ENCODE peak calls at places on chromosomes 16 and 17, in ten cellular contexts. One of them, this sample, is unnamed.

GRCh38 chr16:86306046-86306644 is 204.2 kb upstream of the FOXF1 start:
- DNase-seq in heart right ventricle: no peak
- DNase-seq in ascending aorta: no peak
- DNase-seq in SK-N-SH: no peak
- DNase-seq in cardiac muscle cell: no peak
- DNase-seq in MM.1S: no peak
- DNase-seq in psoas muscle: no peak
- DNase-seq in suprapubic skin: no peak
- DNase-seq in ovary: no peak
- DNase-seq in effector memory CD4-positive, alpha-beta T cell: no peak
- DNase-seq in this sample: no peak

GRCh38 chr16:11135167-11135973 is 120.6 kb downstream of the SOCS1 start:
- DNase-seq in effector memory CD4-positive, alpha-beta T cell: no peak
- DNase-seq in MM.1S: no peak
- DNase-seq in ovary: no peak
- DNase-seq in heart right ventricle: no peak
- DNase-seq in suprapubic skin: no peak
- DNase-seq in psoas muscle: peak; percentile 56
- DNase-seq in SK-N-SH: no peak
- DNase-seq in ascending aorta: no peak
- DNase-seq in cardiac muscle cell: no peak
- DNase-seq in this sample: no peak

GRCh38 chr16:55487048-55487803 is 8.2 kb downstream of the MMP2 start:
- DNase-seq in suprapubic skin: peak; percentile 86
- DNase-seq in MM.1S: no peak
- DNase-seq in cardiac muscle cell: no peak
- DNase-seq in effector memory CD4-positive, alpha-beta T cell: no peak
- DNase-seq in heart right ventricle: no peak
- DNase-seq in psoas muscle: peak; percentile 66
- DNase-seq in ascending aorta: no peak
- DNase-seq in SK-N-SH: no peak
- DNase-seq in ovary: peak; percentile 52
- DNase-seq in this sample: no peak

GRCh38 chr17:82300707-82301270 is 16.6 kb downstream of the CD7 start:
- DNase-seq in ascending aorta: no peak
- DNase-seq in effector memory CD4-positive, alpha-beta T cell: no peak
- DNase-seq in SK-N-SH: peak; percentile 97
- DNase-seq in suprapubic skin: no peak
- DNase-seq in heart right ventricle: peak; percentile 72
- DNase-seq in MM.1S: peak; percentile 60
- DNase-seq in cardiac muscle cell: peak; percentile 69
- DNase-seq in ovary: peak; percentile 60
- DNase-seq in psoas muscle: peak; percentile 76
- DNase-seq in this sample: peak; percentile 39

GRCh38 chr17:81563861-81564586 is 11.9 kb upstream of the FAAP100 start:
- DNase-seq in effector memory CD4-positive, alpha-beta T cell: no peak
- DNase-seq in ovary: no peak
- DNase-seq in heart right ventricle: no peak
- DNase-seq in SK-N-SH: no peak
- DNase-seq in cardiac muscle cell: no peak
- DNase-seq in suprapubic skin: no peak
- DNase-seq in psoas muscle: no peak
- DNase-seq in MM.1S: no peak
- DNase-seq in ascending aorta: no peak
- DNase-seq in this sample: no peak

GRCh38 chr16:19115148-19116021 is 1.6 kb downstream of the ITPRIPL2 start:
- DNase-seq in SK-N-SH: peak; percentile 35
- DNase-seq in ascending aorta: no peak
- DNase-seq in psoas muscle: no peak
- DNase-seq in heart right ventricle: peak; percentile 25
- DNase-seq in cardiac muscle cell: no peak
- DNase-seq in effector memory CD4-positive, alpha-beta T cell: no peak
- DNase-seq in ovary: peak; percentile 44
- DNase-seq in MM.1S: no peak
- DNase-seq in suprapubic skin: no peak
- DNase-seq in this sample: no peak

GRCh38 chr17:72430611-72431432 is 310.0 kb downstream of the SOX9 start:
- DNase-seq in cardiac muscle cell: no peak
- DNase-seq in MM.1S: no peak
- DNase-seq in ovary: no peak
- DNase-seq in SK-N-SH: no peak
- DNase-seq in psoas muscle: no peak
- DNase-seq in heart right ventricle: no peak
- DNase-seq in effector memory CD4-positive, alpha-beta T cell: no peak
- DNase-seq in ascending aorta: no peak
- DNase-seq in suprapubic skin: no peak
- DNase-seq in this sample: no peak

GRCh38 chr16:77660311-77660710 is 62.0 kb upstream of the NUDT7 start:
- DNase-seq in ascending aorta: no peak
- DNase-seq in ovary: no peak
- DNase-seq in MM.1S: no peak
- DNase-seq in effector memory CD4-positive, alpha-beta T cell: no peak
- DNase-seq in cardiac muscle cell: peak; percentile 56
- DNase-seq in psoas muscle: no peak
- DNase-seq in SK-N-SH: peak; percentile 45
- DNase-seq in heart right ventricle: no peak
- DNase-seq in suprapubic skin: no peak
- DNase-seq in this sample: no peak

GRCh38 chr16:81814751-81815428 is 35.8 kb downstream of the PLCG2 start:
- DNase-seq in heart right ventricle: no peak
- DNase-seq in MM.1S: no peak
- DNase-seq in suprapubic skin: no peak
- DNase-seq in effector memory CD4-positive, alpha-beta T cell: no peak
- DNase-seq in SK-N-SH: no peak
- DNase-seq in ovary: no peak
- DNase-seq in ascending aorta: no peak
- DNase-seq in psoas muscle: no peak
- DNase-seq in cardiac muscle cell: no peak
- DNase-seq in this sample: no peak

GRCh38 chr17:69883139-69883538 is 191.9 kb upstream of the KCNJ16 start:
- DNase-seq in effector memory CD4-positive, alpha-beta T cell: no peak
- DNase-seq in psoas muscle: no peak
- DNase-seq in SK-N-SH: no peak
- DNase-seq in MM.1S: no peak
- DNase-seq in ovary: no peak
- DNase-seq in cardiac muscle cell: no peak
- DNase-seq in heart right ventricle: no peak
- DNase-seq in ascending aorta: no peak
- DNase-seq in suprapubic skin: no peak
- DNase-seq in this sample: no peak
- H3K27ac ChIP-seq in effector memory CD4-positive, alpha-beta T cell: no peak overlapping the region
- H3K27ac ChIP-seq in psoas muscle: no peak overlapping the region
- H3K27ac ChIP-seq in SK-N-SH: no peak overlapping the region
- H3K27ac ChIP-seq in MM.1S: no peak overlapping the region
- H3K27ac ChIP-seq in ovary: no peak overlapping the region
- H3K27ac ChIP-seq in cardiac muscle cell: no peak overlapping the region
- H3K27ac ChIP-seq in heart right ventricle: no peak overlapping the region
- H3K27ac ChIP-seq in ascending aorta: no peak overlapping the region
- H3K27ac ChIP-seq in suprapubic skin: no peak overlapping the region
- H3K27ac ChIP-seq in this sample: no peak overlapping the region

GRCh38 chr17:45406107-45406506 is 26.6 kb downstream of the ARHGAP27 start:
- DNase-seq in effector memory CD4-positive, alpha-beta T cell: no peak
- DNase-seq in ovary: no peak
- DNase-seq in suprapubic skin: no peak
- DNase-seq in ascending aorta: no peak
- DNase-seq in psoas muscle: no peak
- DNase-seq in heart right ventricle: no peak
- DNase-seq in MM.1S: no peak
- DNase-seq in SK-N-SH: no peak
- DNase-seq in cardiac muscle cell: no peak
- DNase-seq in this sample: no peak
- H3K27ac ChIP-seq in effector memory CD4-positive, alpha-beta T cell: no peak overlapping the region
- H3K27ac ChIP-seq in ovary: no peak overlapping the region
- H3K27ac ChIP-seq in suprapubic skin: no peak overlapping the region
- H3K27ac ChIP-seq in ascending aorta: no peak overlapping the region
- H3K27ac ChIP-seq in psoas muscle: no peak overlapping the region
- H3K27ac ChIP-seq in heart right ventricle: no peak overlapping the region
- H3K27ac ChIP-seq in MM.1S: no peak overlapping the region
- H3K27ac ChIP-seq in SK-N-SH: no peak overlapping the region
- H3K27ac ChIP-seq in cardiac muscle cell: no peak overlapping the region
- H3K27ac ChIP-seq in this sample: no peak overlapping the region

DNA sequence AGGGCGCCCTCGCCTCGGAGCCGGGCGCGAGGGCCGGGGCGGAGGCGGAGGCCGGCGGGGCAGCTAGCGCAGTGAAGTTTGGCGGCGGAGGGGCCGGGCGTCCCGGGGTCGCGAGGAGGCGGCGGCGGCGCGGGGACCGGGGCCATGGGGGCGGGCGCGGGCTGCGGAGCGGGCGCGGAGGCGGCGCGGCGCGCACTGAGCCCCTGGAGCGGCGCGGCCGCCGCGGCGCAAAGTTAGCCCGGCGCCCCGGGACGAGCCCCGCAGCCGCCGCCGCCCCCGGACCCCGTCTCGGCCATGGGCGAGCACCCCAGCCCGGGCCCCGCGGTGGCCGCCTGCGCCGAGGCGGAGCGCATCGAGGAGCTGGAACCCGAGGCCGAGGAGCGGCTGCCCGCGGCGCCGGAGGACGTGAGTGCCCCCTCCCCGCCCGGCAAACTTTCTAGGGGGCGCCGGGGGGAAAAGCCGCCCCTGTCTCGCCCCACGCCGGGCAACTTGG is 310 bp downstream of the RHBDL3 start:
- DNase-seq in heart right ventricle: no peak
- DNase-seq in cardiac muscle cell: no peak
- DNase-seq in ascending aorta: no peak
- DNase-seq in suprapubic skin: no peak
- DNase-seq in SK-N-SH: no peak
- DNase-seq in ovary: no peak
- DNase-seq in psoas muscle: no peak
- DNase-seq in effector memory CD4-positive, alpha-beta T cell: no peak
- DNase-seq in MM.1S: no peak
- DNase-seq in this sample: no peak
- H3K27ac ChIP-seq in heart right ventricle: no peak overlapping the region
- H3K27ac ChIP-seq in cardiac muscle cell: no peak overlapping the region
- H3K27ac ChIP-seq in ascending aorta: no peak overlapping the region
- H3K27ac ChIP-seq in suprapubic skin: no peak overlapping the region
- H3K27ac ChIP-seq in SK-N-SH: no peak overlapping the region
- H3K27ac ChIP-seq in ovary: peak overlapping the region; percentile 82
- H3K27ac ChIP-seq in psoas muscle: no peak overlapping the region
- H3K27ac ChIP-seq in effector memory CD4-positive, alpha-beta T cell: no peak overlapping the region
- H3K27ac ChIP-seq in MM.1S: no peak overlapping the region
- H3K27ac ChIP-seq in this sample: no peak overlapping the region

GRCh38 chr16:30094541-30095165 is 1.4 kb downstream of the YPEL3 start:
- DNase-seq in ascending aorta: no peak
- DNase-seq in suprapubic skin: no peak
- DNase-seq in ovary: peak; percentile 68
- DNase-seq in cardiac muscle cell: no peak
- DNase-seq in psoas muscle: no peak
- DNase-seq in MM.1S: no peak
- DNase-seq in effector memory CD4-positive, alpha-beta T cell: no peak
- DNase-seq in SK-N-SH: no peak
- DNase-seq in heart right ventricle: no peak
- DNase-seq in this sample: no peak
- H3K27ac ChIP-seq in ascending aorta: peak overlapping the region; percentile 88
- H3K27ac ChIP-seq in suprapubic skin: peak overlapping the region; percentile 98
- H3K27ac ChIP-seq in ovary: peak overlapping the region; percentile 77
- H3K27ac ChIP-seq in cardiac muscle cell: no peak overlapping the region
- H3K27ac ChIP-seq in psoas muscle: peak overlapping the region; percentile 97
- H3K27ac ChIP-seq in MM.1S: peak overlapping the region; percentile 55
- H3K27ac ChIP-seq in effector memory CD4-positive, alpha-beta T cell: peak overlapping the region; percentile 82
- H3K27ac ChIP-seq in SK-N-SH: no peak overlapping the region
- H3K27ac ChIP-seq in heart right ventricle: peak overlapping the region; percentile 95
- H3K27ac ChIP-seq in this sample: peak overlapping the region; percentile 99

This sample was measured in substantia nigra.